ENCODE peak calls at places on chromosomes 4 and X, in eight cellular contexts. X is A172; E is T-helper 2 cell; P is NCI-H2081; B is stimulated activated CD4-positive, alpha-beta T cell treated with anti-CD3 and anti-CD28 coated beads, Interleukin-2, amount 100 ng/mL, for 48 hours; J is ELR; C is T-helper 1 cell; T is HTR-8/SVneo. O is an unnamed sample.

GRCh38 chr4:103787057-103787456 is 67.3 kb upstream of the TACR3 start:
- DNase-seq in X (no peak), E (no peak), P (no peak), B (no peak), J (no peak), C (no peak), T (no peak), O (no peak)

GRCh38 chr4:3871181-3871852 is 105.1 kb downstream of the ADRA2C start:
- DNase-seq in X (no peak), E (peak), P (peak), B (no peak), J (peak), C (no peak), T (no peak), O (no peak)

GRCh38 chr4:55169352-55169959 is 44.1 kb upstream of the KDR start:
- DNase-seq in X (peak), E (no peak), P (no peak), B (no peak), J (no peak), C (no peak), T (no peak), O (peak)

GRCh38 chr4:23614284-23614892 is 275.5 kb downstream of the PPARGC1A start:
- DNase-seq in X (peak), E (no peak), P (peak), B (no peak), J (peak), C (peak), T (no peak), O (no peak)

GRCh38 chrX:154695913-154696312 is 42.5 kb upstream of the CTAG2 start:
- DNase-seq in X (no peak), E (no peak), P (no peak), B (no peak), J (peak), C (no peak), T (no peak), O (no peak)

GRCh38 chrX:152070186-152070585 is 68.2 kb downstream of the MAGEA10 start:
- DNase-seq in X (no peak), E (no peak), P (no peak), B (no peak), J (no peak), C (no peak), T (no peak), O (no peak)

GRCh38 chrX:40083120-40083978 is 14.4 kb downstream of the BCOR start:
- DNase-seq in X (no peak), E (no peak), P (no peak), B (no peak), J (no peak), C (no peak), T (no peak), O (peak)

GRCh38 chrX:66751136-66751782 is 112.4 kb upstream of the EDA2R start:
- DNase-seq in X (no peak), E (no peak), P (no peak), B (no peak), J (no peak), C (no peak), T (no peak), O (no peak)

GRCh38 chr4:142169216-142169615 is 532.8 kb downstream of the IL15 start:
- DNase-seq in X (no peak), E (no peak), P (no peak), B (no peak), J (no peak), C (no peak), T (no peak), O (no peak)

GRCh38 chr4:176767183-176767582 is 25.5 kb downstream of the VEGFC start:
- DNase-seq in X (no peak), E (no peak), P (no peak), B (no peak), J (peak), C (no peak), T (no peak), O (no peak)

O was measured in left ventricle myocardium inferior.